ENCODE peak calls at places on chromosome 3, in five cellular contexts. E is hepatocyte, K is PC-3, X is GM23248, O is OCI-LY7. P is an unnamed sample.

GRCh38 chr3:134611516-134611915 is 39.3 kb downstream of the KY start:
- DNase-seq in X (no peak), O (no peak), E (no peak), K (no peak), P (no peak)

GRCh38 chr3:188316723-188317070 is 162.7 kb downstream of the LPP start:
- DNase-seq in O (no peak), X (peak), K (no peak), E (no peak), P (no peak)

GRCh38 chr3:54047568-54047967 is 74.8 kb upstream of the CACNA2D3 start:
- DNase-seq in X (peak), O (no peak), E (no peak), K (peak), P (no peak)

GRCh38 chr3:158950131-158950901 is 148.5 kb downstream of the MFSD1 start:
- DNase-seq in O (no peak), E (no peak), X (no peak), K (peak), P (no peak)

GRCh38 chr3:126817781-126818180 is 113.7 kb downstream of the CHCHD6 start:
- DNase-seq in X (no peak), E (no peak), K (no peak), O (no peak), P (no peak)

GRCh38 chr3:168512802-168513201 is 417.1 kb upstream of the GOLIM4 start:
- DNase-seq in O (no peak), K (no peak), E (no peak), X (no peak), P (peak)

GRCh38 chr3:46082021-46082420 is 54.7 kb upstream of the XCR1 start:
- DNase-seq in X (no peak), K (peak), E (no peak), O (no peak), P (no peak)

GRCh38 chr3:13767896-13768295 is 112.0 kb downstream of the WNT7A start:
- DNase-seq in K (no peak), E (no peak), O (no peak), X (no peak), P (no peak)

GRCh38 chr3:33211444-33211843 is 7.2 kb downstream of the SUSD5 start:
- DNase-seq in O (no peak), X (peak), E (no peak), K (peak), P (no peak)

GRCh38 chr3:164812042-164812441 is 266.3 kb downstream of the SI start:
- DNase-seq in X (no peak), E (no peak), O (no peak), K (no peak), P (no peak)

GRCh38 chr3:49465269-49466034 is 4.6 kb upstream of the DAG1 start:
- DNase-seq in O (no peak), X (no peak), K (no peak), E (no peak), P (peak)

GRCh38 chr3:2098398-2099027 is at the start of gene CNTN4:
- DNase-seq in E (peak), X (peak), K (no peak), O (no peak), P (peak)

GRCh38 chr3:31166249-31166885 is 271.9 kb upstream of the GADL1 start:
- DNase-seq in K (peak), O (no peak), X (peak), E (no peak), P (peak)

GRCh38 chr3:185555948-185556347 is 3.6 kb upstream of the LIPH start:
- DNase-seq in X (no peak), K (no peak), O (no peak), E (no peak), P (no peak)

GRCh38 chr3:11510001-11510760 is 133.5 kb downstream of the VGLL4 start:
- DNase-seq in K (no peak), E (no peak), X (no peak), O (peak), P (peak)

GRCh38 chr3:20343790-20344189 is 157.8 kb upstream of the SGO1 start:
- DNase-seq in X (no peak), O (no peak), E (no peak), K (no peak), P (no peak)

GRCh38 chr3:164460851-164461250 is 617.4 kb downstream of the SI start:
- DNase-seq in O (no peak), E (no peak), X (peak), K (no peak), P (no peak)

GRCh38 chr3:30659270-30660127 is 53.1 kb downstream of the TGFBR2 start:
- DNase-seq in E (peak), K (peak), X (peak), O (no peak), P (no peak)

DNA sequence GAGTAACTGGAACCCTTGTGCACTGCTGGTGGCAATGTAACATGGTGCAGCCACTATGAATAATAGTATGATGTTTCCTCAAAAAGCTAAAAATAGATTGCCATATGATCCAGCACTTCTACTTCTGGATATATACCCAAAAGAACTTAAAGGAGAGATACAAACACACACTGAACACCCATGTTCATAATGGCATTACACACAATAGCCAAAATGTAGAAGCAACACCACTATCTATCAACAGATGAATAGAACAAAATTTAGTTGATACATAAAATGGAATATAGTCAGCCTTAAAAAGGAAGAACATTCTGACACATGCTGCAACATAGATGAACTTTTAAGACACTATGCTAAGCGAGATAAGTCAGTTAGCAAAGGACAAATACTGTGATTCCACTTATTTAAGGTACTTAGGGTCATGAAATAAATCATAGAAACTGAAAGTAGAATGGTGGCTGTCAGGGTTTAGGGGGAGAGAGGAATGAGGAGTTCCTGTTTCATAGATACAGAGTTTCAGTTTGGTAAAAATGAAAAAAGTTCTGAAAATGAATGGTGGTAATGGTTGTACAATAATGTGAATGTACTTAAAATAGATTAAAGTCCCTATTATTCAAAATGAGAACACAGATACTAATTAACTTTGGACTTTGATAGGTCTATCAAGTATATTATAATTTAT is 59.5 kb upstream of the IMPG2 start:
- DNase-seq in E (no peak), K (no peak), X (no peak), O (peak), P (no peak)
- TF ChIP-seq EZH2phosphoT487 in E (no peak), K (no peak), X (no peak), O (no peak), P (no peak)

GRCh38 chr3:8954938-8955763 is 8.1 kb downstream of the RAD18 start:
- DNase-seq in X (peak), E (no peak), K (no peak), O (peak), P (peak)
- TF ChIP-seq EZH2phosphoT487 in X (no peak), E (no peak), K (no peak), O (no peak), P (no peak)

GRCh38 chr3:150098621-150099020 is 127.9 kb upstream of the PFN2 start:
- DNase-seq in O (no peak), X (no peak), E (no peak), K (no peak), P (no peak)
- TF ChIP-seq EZH2phosphoT487 in O (no peak), X (no peak), E (no peak), K (no peak), P (no peak)

GRCh38 chr3:139794469-139795265 is 116.9 kb upstream of the NMNAT3 start:
- DNase-seq in K (no peak), E (no peak), O (no peak), X (peak), P (no peak)

GRCh38 chr3:139797724-139798343 is 120.1 kb upstream of the NMNAT3 start:
- DNase-seq in O (peak), X (peak), K (peak), E (peak), P (peak)

DNA sequence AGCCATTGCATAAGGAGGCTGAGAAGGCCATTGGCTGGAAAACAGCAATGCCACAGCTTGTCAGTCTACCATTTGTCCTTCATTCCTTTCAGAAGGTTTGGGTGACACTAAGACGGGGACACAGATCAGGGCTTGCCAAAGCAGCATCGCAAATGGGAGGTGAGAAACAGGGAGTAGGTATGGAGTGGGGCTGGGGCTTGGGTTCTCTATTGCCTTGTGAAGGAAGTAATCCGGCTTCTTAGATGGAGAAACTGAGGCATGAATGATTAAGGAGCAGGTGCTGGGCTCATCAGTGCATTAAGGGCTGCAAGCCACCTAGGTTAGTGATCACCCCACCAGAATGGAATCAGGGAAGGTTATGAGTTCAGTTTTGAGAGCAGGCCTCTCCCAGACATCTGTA is 115.6 kb upstream of the NMNAT3 start:
- DNase-seq in O (no peak), X (no peak), K (no peak), E (no peak), P (no peak)
- TF ChIP-seq EZH2phosphoT487 in O (no peak), X (no peak), K (no peak), E (no peak), P (no peak)

P was measured in neural progenitor cell.